ENCODE peak calls at places on chromosomes 3 and 15, in five cellular contexts. T, A, Z, U and F are unnamed samples.

GRCh38 chr15:58546635-58547627 is 115.1 kb downstream of the LIPC start:
- DNase-seq in T (no peak), A (peak; percentile 50), Z (no peak), U (no peak), F (no peak)

GRCh38 chr3:37741644-37742043 is 120.0 kb upstream of the CTDSPL start:
- DNase-seq in T (peak; percentile 9), A (peak; percentile 53), Z (no peak), U (no peak), F (no peak)

GRCh38 chr3:33317963-33318708 is 40.9 kb downstream of the FBXL2 start:
- DNase-seq in T (no peak), A (no peak), Z (no peak), U (no peak), F (no peak)

GRCh38 chr3:41265011-41265545 is 65.8 kb downstream of the CTNNB1 start:
- DNase-seq in T (no peak), A (no peak), Z (no peak), U (no peak), F (no peak)

GRCh38 chr3:37249717-37250116 is 75.3 kb upstream of the LRRFIP2 start:
- DNase-seq in T (no peak), A (no peak), Z (no peak), U (no peak), F (no peak)

GRCh38 chr3:32340039-32340438 is 51.6 kb upstream of the CMTM7 start:
- DNase-seq in T (peak; percentile 1), A (peak; percentile 13), Z (no peak), U (peak; percentile 15), F (no peak)

GRCh38 chr3:57060089-57060829 is at the start of gene SPATA12:
- DNase-seq in T (peak; percentile 29), A (peak; percentile 43), Z (no peak), U (no peak), F (peak; percentile 52)

GRCh38 chr3:161498259-161498921 is 1.8 kb downstream of the OTOL1 start:
- DNase-seq in T (no peak), A (no peak), Z (no peak), U (no peak), F (no peak)

GRCh38 chr15:78224024-78224413 is 10.3 kb downstream of the ACSBG1 start:
- DNase-seq in T (no peak), A (no peak), Z (no peak), U (no peak), F (no peak)

GRCh38 chr3:138327831-138328230 is 1.8 kb downstream of the NME9 start:
- DNase-seq in T (no peak), A (no peak), Z (no peak), U (no peak), F (no peak)

GRCh38 chr15:78247895-78248294 is 13.5 kb upstream of the ACSBG1 start:
- DNase-seq in T (no peak), A (no peak), Z (no peak), U (no peak), F (no peak)

GRCh38 chr15:68982976-68983550 is 31.4 kb upstream of the NOX5 start:
- DNase-seq in T (no peak), A (no peak), Z (no peak), U (no peak), F (no peak)

GRCh38 chr15:100663066-100663465 is 60.7 kb downstream of the ASB7 start:
- DNase-seq in T (no peak), A (no peak), Z (no peak), U (no peak), F (no peak)

GRCh38 chr3:53258600-53259426 is 3.0 kb upstream of the TKT start:
- DNase-seq in T (no peak), A (no peak), Z (no peak), U (no peak), F (no peak)

GRCh38 chr3:133937061-133937686 is 41.5 kb upstream of the RAB6B start:
- DNase-seq in T (no peak), A (no peak), Z (no peak), U (no peak), F (no peak)

GRCh38 chr3:170162630-170163029 is 18.9 kb downstream of the PHC3 start:
- DNase-seq in T (no peak), A (no peak), Z (no peak), U (no peak), F (no peak)

GRCh38 chr3:100457811-100458210 is 34.6 kb upstream of the TMEM45A start:
- DNase-seq in T (no peak), A (no peak), Z (no peak), U (no peak), F (no peak)

GRCh38 chr15:20665653-20666052 is 124.1 kb upstream of the GOLGA6L6 start:
- DNase-seq in T (no peak), A (no peak), Z (no peak), U (no peak), F (no peak)

GRCh38 chr15:96610757-96611156 is 280.3 kb downstream of the NR2F2 start:
- DNase-seq in T (no peak), A (no peak), Z (no peak), U (no peak), F (no peak)

GRCh38 chr3:188469228-188469885 is 315.4 kb downstream of the LPP start:
- DNase-seq in T (no peak), A (no peak), Z (no peak), U (no peak), F (no peak)

GRCh38 chr15:76181705-76182107 is 121.9 kb downstream of the TMEM266 start:
- DNase-seq in T (no peak), A (no peak), Z (no peak), U (no peak), F (no peak)

GRCh38 chr15:43484455-43484854 is 8.5 kb downstream of the TP53BP1 start:
- DNase-seq in T (no peak), A (no peak), Z (no peak), U (no peak), F (no peak)

GRCh38 chr3:24401811-24402185 is 92.9 kb downstream of the THRB start:
- DNase-seq in T (no peak), A (peak; percentile 73), Z (no peak), U (no peak), F (no peak)

GRCh38 chr15:74888716-74889115 is 1.1 kb upstream of the MPI start:
- DNase-seq in T (no peak), A (no peak), Z (no peak), U (no peak), F (no peak)

GRCh38 chr3:178236555-178237277 is 299.5 kb upstream of the KCNMB2 start:
- DNase-seq in T (no peak), A (no peak), Z (no peak), U (no peak), F (no peak)

GRCh38 chr3:15989419-15989818 is 185.1 kb upstream of the GALNT15 start:
- DNase-seq in T (no peak), A (no peak), Z (no peak), U (no peak), F (no peak)

GRCh38 chr3:8488436-8488835 is 13.2 kb upstream of the LMCD1 start:
- DNase-seq in T (no peak), A (no peak), Z (no peak), U (no peak), F (no peak)

GRCh38 chr3:39156421-39156820 is 3.0 kb upstream of the CSRNP1 start:
- DNase-seq in T (no peak), A (no peak), Z (no peak), U (no peak), F (no peak)

GRCh38 chr15:94015324-94015723 is 216.0 kb upstream of the MCTP2 start:
- DNase-seq in T (no peak), A (no peak), Z (no peak), U (no peak), F (no peak)

GRCh38 chr3:141076026-141076797 is 25.1 kb downstream of the SPSB4 start:
- DNase-seq in T (no peak), A (peak; percentile 78), Z (no peak), U (no peak), F (no peak)